ENCODE peak calls at places on chromosomes 1 and 21, in nine cellular contexts. One of them, this sample, is unnamed.

GRCh38 chr1:50742523-50742922 is 217.5 kb downstream of the FAF1 start:
- DNase-seq in T follicular helper cell: no peak
- DNase-seq in GF-D8: no peak
- DNase-seq in psoas muscle: no peak
- DNase-seq in dermis microvascular lymphatic vessel endothelial cell: no peak
- DNase-seq in GM10248: no peak
- DNase-seq in lower leg skin: no peak
- DNase-seq in NCI-H2171: no peak
- DNase-seq in SK-N-MC: no peak
- DNase-seq in this sample: no peak

GRCh38 chr21:37153193-37153934 is 80.3 kb downstream of the TTC3 start:
- DNase-seq in NCI-H2171: no peak
- DNase-seq in psoas muscle: no peak
- DNase-seq in GF-D8: no peak
- DNase-seq in dermis microvascular lymphatic vessel endothelial cell: peak; percentile 30
- DNase-seq in T follicular helper cell: no peak
- DNase-seq in lower leg skin: no peak
- DNase-seq in GM10248: no peak
- DNase-seq in SK-N-MC: peak; percentile 74
- DNase-seq in this sample: no peak

GRCh38 chr1:165328136-165328535 is 28.4 kb downstream of the LMX1A start:
- DNase-seq in NCI-H2171: no peak
- DNase-seq in SK-N-MC: no peak
- DNase-seq in T follicular helper cell: no peak
- DNase-seq in GM10248: no peak
- DNase-seq in GF-D8: no peak
- DNase-seq in dermis microvascular lymphatic vessel endothelial cell: no peak
- DNase-seq in psoas muscle: no peak
- DNase-seq in lower leg skin: no peak
- DNase-seq in this sample: no peak

GRCh38 chr1:168441745-168442144 is 102.1 kb downstream of the XCL2 start:
- DNase-seq in GM10248: no peak
- DNase-seq in dermis microvascular lymphatic vessel endothelial cell: no peak
- DNase-seq in GF-D8: no peak
- DNase-seq in lower leg skin: no peak
- DNase-seq in NCI-H2171: no peak
- DNase-seq in SK-N-MC: no peak
- DNase-seq in psoas muscle: no peak
- DNase-seq in T follicular helper cell: no peak
- DNase-seq in this sample: no peak

GRCh38 chr1:108190001-108190634 is 10.0 kb downstream of the SLC25A24 start:
- DNase-seq in GF-D8: peak; percentile 83
- DNase-seq in GM10248: no peak
- DNase-seq in T follicular helper cell: no peak
- DNase-seq in NCI-H2171: no peak
- DNase-seq in psoas muscle: no peak
- DNase-seq in lower leg skin: no peak
- DNase-seq in SK-N-MC: no peak
- DNase-seq in dermis microvascular lymphatic vessel endothelial cell: no peak
- DNase-seq in this sample: no peak

GRCh38 chr1:97640677-97641076 is 280.2 kb downstream of the DPYD start:
- DNase-seq in NCI-H2171: no peak
- DNase-seq in psoas muscle: no peak
- DNase-seq in GF-D8: no peak
- DNase-seq in T follicular helper cell: no peak
- DNase-seq in lower leg skin: no peak
- DNase-seq in dermis microvascular lymphatic vessel endothelial cell: peak; percentile 9
- DNase-seq in GM10248: no peak
- DNase-seq in SK-N-MC: no peak
- DNase-seq in this sample: no peak

GRCh38 chr1:115706774-115707425 is 61.6 kb downstream of the CASQ2 start:
- DNase-seq in T follicular helper cell: no peak
- DNase-seq in dermis microvascular lymphatic vessel endothelial cell: peak; percentile 64
- DNase-seq in psoas muscle: no peak
- DNase-seq in GM10248: peak; percentile 51
- DNase-seq in NCI-H2171: no peak
- DNase-seq in GF-D8: no peak
- DNase-seq in lower leg skin: no peak
- DNase-seq in SK-N-MC: peak; percentile 63
- DNase-seq in this sample: peak; percentile 19

GRCh38 chr1:28966617-28967016 is 52.2 kb downstream of the EPB41 start:
- DNase-seq in GM10248: no peak
- DNase-seq in SK-N-MC: no peak
- DNase-seq in lower leg skin: no peak
- DNase-seq in dermis microvascular lymphatic vessel endothelial cell: peak; percentile 25
- DNase-seq in psoas muscle: no peak
- DNase-seq in GF-D8: no peak
- DNase-seq in NCI-H2171: no peak
- DNase-seq in T follicular helper cell: no peak
- DNase-seq in this sample: no peak

GRCh38 chr1:182603646-182604127 is 502 bp downstream of the RGS16 start:
- DNase-seq in dermis microvascular lymphatic vessel endothelial cell: no peak
- DNase-seq in psoas muscle: no peak
- DNase-seq in NCI-H2171: no peak
- DNase-seq in T follicular helper cell: no peak
- DNase-seq in lower leg skin: peak; percentile 88
- DNase-seq in GM10248: no peak
- DNase-seq in GF-D8: no peak
- DNase-seq in SK-N-MC: no peak
- DNase-seq in this sample: no peak

GRCh38 chr1:226903819-226904710 is 33.6 kb downstream of the PSEN2 start:
- DNase-seq in lower leg skin: peak; percentile 68
- DNase-seq in GF-D8: no peak
- DNase-seq in GM10248: no peak
- DNase-seq in dermis microvascular lymphatic vessel endothelial cell: no peak
- DNase-seq in SK-N-MC: no peak
- DNase-seq in T follicular helper cell: no peak
- DNase-seq in NCI-H2171: no peak
- DNase-seq in psoas muscle: no peak
- DNase-seq in this sample: no peak

GRCh38 chr1:9350011-9350907 is 57.6 kb downstream of the SPSB1 start:
- DNase-seq in dermis microvascular lymphatic vessel endothelial cell: no peak
- DNase-seq in psoas muscle: peak; percentile 78
- DNase-seq in GM10248: no peak
- DNase-seq in SK-N-MC: no peak
- DNase-seq in T follicular helper cell: no peak
- DNase-seq in lower leg skin: no peak
- DNase-seq in GF-D8: no peak
- DNase-seq in NCI-H2171: peak; percentile 45
- DNase-seq in this sample: no peak

GRCh38 chr1:6220236-6220635 is 14.3 kb downstream of the RNF207 start:
- DNase-seq in dermis microvascular lymphatic vessel endothelial cell: no peak
- DNase-seq in GM10248: no peak
- DNase-seq in SK-N-MC: no peak
- DNase-seq in NCI-H2171: no peak
- DNase-seq in psoas muscle: no peak
- DNase-seq in T follicular helper cell: no peak
- DNase-seq in lower leg skin: no peak
- DNase-seq in GF-D8: no peak
- DNase-seq in this sample: no peak

GRCh38 chr1:153430561-153430960 is 14.2 kb downstream of the S100A7A start:
- DNase-seq in NCI-H2171: no peak
- DNase-seq in dermis microvascular lymphatic vessel endothelial cell: no peak
- DNase-seq in psoas muscle: no peak
- DNase-seq in GF-D8: no peak
- DNase-seq in lower leg skin: peak; percentile 77
- DNase-seq in T follicular helper cell: no peak
- DNase-seq in SK-N-MC: no peak
- DNase-seq in GM10248: no peak
- DNase-seq in this sample: no peak

GRCh38 chr1:59092126-59092525 is 204.8 kb upstream of the FGGY start:
- DNase-seq in SK-N-MC: no peak
- DNase-seq in GF-D8: no peak
- DNase-seq in GM10248: no peak
- DNase-seq in T follicular helper cell: no peak
- DNase-seq in lower leg skin: no peak
- DNase-seq in psoas muscle: no peak
- DNase-seq in dermis microvascular lymphatic vessel endothelial cell: no peak
- DNase-seq in NCI-H2171: no peak
- DNase-seq in this sample: no peak

GRCh38 chr1:233304489-233305102 is 9.1 kb upstream of the PCNX2 start:
- DNase-seq in T follicular helper cell: no peak
- DNase-seq in GM10248: no peak
- DNase-seq in SK-N-MC: no peak
- DNase-seq in psoas muscle: no peak
- DNase-seq in NCI-H2171: peak; percentile 28
- DNase-seq in dermis microvascular lymphatic vessel endothelial cell: peak; percentile 21
- DNase-seq in GF-D8: no peak
- DNase-seq in lower leg skin: no peak
- DNase-seq in this sample: no peak